ENCODE peak calls at places on chromosomes 6 and 20, in ten cellular contexts. J is thyroid gland; B is activated T-cell treated with anti-CD3 and anti-CD28 coated beads, Interleukin-2, amount 50 U/mL, for 48 hours; N is caudate nucleus; D is fibroblast of the aortic adventitia; W is ovary; F is fibroblast of lung; M is brain pericyte; H is neural progenitor cell; O is AG08396. E is an unnamed sample.

GRCh38 chr6:31888281-31889258 is 8.9 kb downstream of the EHMT2 start:
- DNase-seq in J (no peak), B (peak; percentile 75), N (no peak), D (no peak), W (no peak), F (no peak), M (no peak), H (peak; percentile 66), O (peak; percentile 66), E (peak; percentile 41)

GRCh38 chr6:38413097-38413800 is 226.5 kb downstream of the BTBD9 start:
- DNase-seq in J (no peak), B (no peak), N (no peak), D (no peak), W (no peak), F (peak; percentile 34), M (no peak), H (no peak), O (no peak), E (no peak)

GRCh38 chr20:53609501-53610445 is 16.1 kb upstream of the ZNF217 start:
- DNase-seq in J (no peak), B (peak; percentile 77), N (no peak), D (no peak), W (peak; percentile 44), F (peak; percentile 61), M (no peak), H (peak; percentile 46), O (no peak), E (peak; percentile 88)

GRCh38 chr6:149890629-149891045 is 7.3 kb downstream of the RAET1E start:
- DNase-seq in J (no peak), B (no peak), N (no peak), D (no peak), W (no peak), F (no peak), M (no peak), H (no peak), O (no peak), E (no peak)

GRCh38 chr20:44485078-44485829 is 9.6 kb downstream of the TTPAL start:
- DNase-seq in J (no peak), B (no peak), N (no peak), D (no peak), W (no peak), F (no peak), M (no peak), H (no peak), O (no peak), E (no peak)

GRCh38 chr6:127201321-127201720 is 65.3 kb upstream of the RNF146 start:
- DNase-seq in J (no peak), B (no peak), N (no peak), D (peak; percentile 59), W (no peak), F (peak; percentile 27), M (no peak), H (no peak), O (peak; percentile 39), E (no peak)

GRCh38 chr6:118558811-118559217 is 10.7 kb downstream of the PLN start:
- DNase-seq in J (no peak), B (no peak), N (no peak), D (no peak), W (no peak), F (no peak), M (no peak), H (no peak), O (no peak), E (peak; percentile 77)

GRCh38 chr6:97133071-97133470 is 149.9 kb downstream of the MMS22L start:
- DNase-seq in J (peak; percentile 13), B (no peak), N (peak; percentile 28), D (no peak), W (no peak), F (no peak), M (no peak), H (no peak), O (no peak), E (no peak)

GRCh38 chr6:170279977-170280688 is 10.7 kb downstream of the DLL1 start:
- DNase-seq in J (peak; percentile 53), B (peak; percentile 66), N (peak; percentile 66), D (peak; percentile 18), W (peak; percentile 77), F (peak; percentile 14), M (no peak), H (no peak), O (peak; percentile 58), E (peak; percentile 59)

GRCh38 chr6:165661416-165662001 is 1.5 kb downstream of the PDE10A start:
- DNase-seq in J (peak; percentile 25), B (no peak), N (no peak), D (peak; percentile 26), W (peak; percentile 29), F (no peak), M (no peak), H (peak; percentile 51), O (peak; percentile 26), E (no peak)

GRCh38 chr6:29375191-29375590 is at the start of gene OR12D3:
- DNase-seq in J (no peak), B (no peak), N (no peak), D (no peak), W (no peak), F (no peak), M (no peak), H (no peak), O (no peak), E (no peak)

E was measured in CD4-positive, alpha-beta memory T cell.